ENCODE peak calls at places on chromosomes 1 and 21, in six cellular contexts. A is stomach, V is prostate gland, Q is ascending aorta, B is body of pancreas, R is psoas muscle. S is an unnamed sample.

GRCh38 chr1:46466477-46467182 is 23.0 kb upstream of the DMBX1 start:
- DNase-seq in B (peak), R (no peak), V (no peak), A (peak), Q (no peak), S (no peak)

GRCh38 chr1:226651041-226651731 is 87.9 kb downstream of the ITPKB start:
- DNase-seq in R (peak), A (no peak), V (no peak), B (no peak), Q (no peak), S (no peak)

GRCh38 chr1:117656202-117656641 is 50.4 kb downstream of the TENT5C start:
- DNase-seq in B (no peak), V (no peak), R (no peak), A (peak), Q (no peak), S (no peak)

GRCh38 chr1:182629674-182630073 is 25.5 kb upstream of the RGS16 start:
- DNase-seq in B (no peak), V (no peak), R (no peak), Q (no peak), A (no peak), S (no peak)

GRCh38 chr1:12665511-12665910 is 21.6 kb downstream of the AADACL4 start:
- DNase-seq in A (no peak), V (no peak), B (no peak), Q (no peak), R (no peak), S (no peak)

GRCh38 chr1:217889401-217889800 is 258.3 kb downstream of the SPATA17 start:
- DNase-seq in R (no peak), Q (no peak), A (no peak), V (no peak), B (no peak), S (no peak)

GRCh38 chr1:29703596-29703995 is 467.3 kb downstream of the PTPRU start:
- DNase-seq in B (peak), A (no peak), V (no peak), Q (no peak), R (peak), S (no peak)

GRCh38 chr1:79188371-79188770 is 181.8 kb upstream of the ADGRL4 start:
- DNase-seq in A (no peak), R (no peak), V (no peak), Q (no peak), B (no peak), S (no peak)

GRCh38 chr1:62782197-62782886 is 1.6 kb upstream of the ATG4C start:
- DNase-seq in V (no peak), B (no peak), Q (no peak), R (no peak), A (no peak), S (peak)

GRCh38 chr1:24385160-24385939 is 28.2 kb downstream of the STPG1 start:
- DNase-seq in R (no peak), A (no peak), B (no peak), V (no peak), Q (no peak), S (no peak)

GRCh38 chr1:41900611-41901444 is 17.9 kb downstream of the HIVEP3 start:
- DNase-seq in V (no peak), Q (no peak), R (no peak), A (no peak), B (no peak), S (no peak)

GRCh38 chr1:41769068-41769467 is 149.7 kb downstream of the HIVEP3 start:
- DNase-seq in A (no peak), B (no peak), V (no peak), Q (no peak), R (no peak), S (no peak)

GRCh38 chr1:230268371-230269170 is 157.6 kb downstream of the PGBD5 start:
- DNase-seq in A (no peak), V (peak), Q (no peak), B (peak), R (peak), S (peak)

GRCh38 chr1:163414778-163415177 is 93.0 kb downstream of the NUF2 start:
- DNase-seq in R (no peak), B (no peak), V (no peak), Q (no peak), A (no peak), S (no peak)

GRCh38 chr1:15459771-15460719 is 3.5 kb downstream of the CELA2A start:
- DNase-seq in Q (no peak), V (no peak), R (no peak), A (no peak), B (no peak), S (no peak)

GRCh38 chr1:16913866-16914662 is 7.7 kb upstream of the CROCC start:
- DNase-seq in B (peak), A (peak), R (peak), V (peak), Q (peak), S (peak)

GRCh38 chr1:55446351-55446750 is 231.2 kb upstream of the USP24 start:
- DNase-seq in V (no peak), B (no peak), R (no peak), A (no peak), Q (no peak), S (no peak)

GRCh38 chr1:116708255-116708900 is 40.8 kb upstream of the IGSF3 start:
- DNase-seq in B (no peak), V (no peak), R (no peak), A (no peak), Q (no peak), S (no peak)

GRCh38 chr1:32239335-32239734 is 7.7 kb upstream of the FAM167B start:
- DNase-seq in V (no peak), R (no peak), Q (no peak), B (no peak), A (no peak), S (no peak)

GRCh38 chr21:44952929-44953627 is 13.2 kb downstream of the SLX9 start:
- DNase-seq in B (no peak), R (peak), V (no peak), Q (no peak), A (no peak), S (no peak)

GRCh38 chr1:175830500-175830899 is 87.1 kb upstream of the TNR start:
- DNase-seq in A (no peak), B (no peak), R (no peak), Q (no peak), V (no peak), S (no peak)

GRCh38 chr21:46022551-46023107 is 41.1 kb downstream of the COL6A1 start:
- DNase-seq in V (no peak), B (no peak), Q (no peak), A (no peak), R (peak), S (no peak)

GRCh38 chr1:159211331-159212136 is 6.9 kb downstream of the ACKR1 start:
- DNase-seq in V (peak), B (peak), Q (no peak), A (peak), R (no peak), S (no peak)

GRCh38 chr1:7705048-7705907 is 65.8 kb upstream of the VAMP3 start:
- DNase-seq in A (peak), R (peak), Q (no peak), B (peak), V (peak), S (no peak)

GRCh38 chr1:112011231-112011630 is 21.8 kb upstream of the KCND3 start:
- DNase-seq in Q (no peak), R (no peak), A (no peak), B (no peak), V (no peak), S (no peak)

GRCh38 chr1:115666702-115667101 is 24.9 kb downstream of the VANGL1 start:
- DNase-seq in B (peak), Q (no peak), R (peak), A (peak), V (peak), S (no peak)

GRCh38 chr1:18077657-18078215 is 29.9 kb upstream of the IGSF21 start:
- DNase-seq in Q (no peak), A (no peak), V (no peak), R (no peak), B (no peak), S (no peak)

GRCh38 chr1:224739997-224740687 is 124.0 kb downstream of the CNIH3 start:
- DNase-seq in Q (no peak), V (no peak), B (no peak), A (no peak), R (no peak), S (no peak)

GRCh38 chr1:235093685-235094592 is 34.7 kb downstream of the TOMM20 start:
- DNase-seq in R (peak), B (peak), A (peak), Q (no peak), V (peak), S (no peak)

GRCh38 chr1:19342077-19342775 is 30.1 kb downstream of the SLC66A1 start:
- DNase-seq in Q (no peak), A (no peak), V (no peak), B (no peak), R (peak), S (no peak)

GRCh38 chr1:23548704-23549143 is 10.6 kb downstream of the ID3 start:
- DNase-seq in V (no peak), R (peak), B (no peak), Q (no peak), A (no peak), S (no peak)

GRCh38 chr1:227427411-227427810 is 109.1 kb upstream of the CDC42BPA start:
- DNase-seq in Q (no peak), V (no peak), R (no peak), B (no peak), A (no peak), S (no peak)

GRCh38 chr1:223411309-223411708 is 18.1 kb downstream of the CCDC185 start:
- DNase-seq in V (no peak), A (no peak), B (no peak), R (no peak), Q (no peak), S (peak)

GRCh38 chr1:161720341-161720887 is 930 bp upstream of the FCRLB start:
- DNase-seq in R (no peak), B (no peak), Q (no peak), V (no peak), A (no peak), S (no peak)

GRCh38 chr1:163090321-163090945 is 21.3 kb downstream of the RGS4 start:
- DNase-seq in B (no peak), A (no peak), Q (no peak), R (no peak), V (no peak), S (peak)

GRCh38 chr1:30610917-30611316 is 112.5 kb downstream of the MATN1 start:
- DNase-seq in A (no peak), R (no peak), V (no peak), B (no peak), Q (no peak), S (no peak)

GRCh38 chr1:11701551-11701961 is 10.0 kb downstream of the DRAXIN start:
- DNase-seq in V (peak), A (no peak), B (no peak), Q (no peak), R (no peak), S (no peak)

GRCh38 chr1:113353581-113353980 is 36.7 kb upstream of the MAGI3 start:
- DNase-seq in A (no peak), R (no peak), V (no peak), B (no peak), Q (no peak), S (no peak)

GRCh38 chr1:159008744-159009188 is 941 bp upstream of the IFI16 start:
- DNase-seq in Q (no peak), R (no peak), V (no peak), B (no peak), A (no peak), S (no peak)

DNA sequence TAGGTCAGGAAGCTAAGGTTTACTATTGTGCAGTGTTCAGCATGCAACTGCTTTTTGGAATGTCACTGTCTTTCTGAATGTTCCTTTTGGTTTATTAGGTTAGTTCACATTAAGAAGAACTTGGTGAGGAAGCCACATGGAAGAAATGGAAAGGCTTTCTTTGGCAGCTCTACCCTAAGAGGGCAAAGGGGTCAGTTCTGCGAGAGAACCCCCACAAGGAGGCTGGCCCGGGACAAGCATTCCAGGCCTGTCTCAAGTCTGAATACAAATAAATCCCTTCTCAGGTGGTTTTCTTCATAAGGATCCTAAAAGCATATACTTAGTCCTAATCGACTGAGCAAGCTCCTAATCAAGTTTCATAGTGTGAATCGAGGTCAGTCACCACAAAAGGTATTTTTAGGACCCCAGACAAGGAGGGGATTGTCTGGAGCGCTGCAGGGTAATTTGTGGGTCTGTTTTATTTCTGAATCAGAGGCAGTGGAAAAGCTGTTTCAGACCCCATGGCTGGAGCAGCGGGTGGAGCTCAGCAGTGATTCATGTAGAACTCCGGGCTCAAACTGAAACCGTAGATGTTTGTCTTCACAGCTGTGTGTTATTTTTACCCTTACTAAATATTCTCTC is 63.3 kb downstream of the ERG start:
- DNase-seq in R (no peak), A (no peak), V (no peak), B (no peak), Q (no peak), S (peak)
- H3K27ac ChIP-seq in R (no peak), A (peak), V (no peak), B (no peak), Q (peak), S (no peak)

DNA sequence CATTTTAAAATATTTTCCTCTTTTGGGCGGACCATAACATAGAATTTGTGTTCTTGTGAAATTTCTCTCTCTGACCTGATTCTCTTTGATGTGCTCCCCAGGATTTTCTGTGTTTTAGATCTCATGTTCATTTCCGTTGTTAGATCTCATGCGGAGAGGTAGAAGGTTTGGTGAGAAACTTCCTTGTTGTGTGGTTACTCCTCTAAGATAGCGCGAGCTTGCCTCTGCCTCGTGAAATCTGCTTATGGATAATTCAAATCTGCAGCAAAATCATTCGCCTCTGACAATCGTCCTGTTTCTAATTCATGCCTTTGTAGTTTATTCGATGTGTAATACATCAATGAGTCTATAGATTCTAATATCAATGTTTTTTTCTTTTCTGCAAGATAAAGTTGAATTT is 580.4 kb downstream of the USP25 start:
- DNase-seq in R (no peak), B (no peak), V (no peak), A (no peak), Q (no peak), S (no peak)
- H3K27ac ChIP-seq in R (no peak), B (no peak), V (peak), A (no peak), Q (no peak), S (no peak)

GRCh38 chr1:1768249-1768992 is 9.8 kb downstream of the NADK start:
- DNase-seq in B (no peak), Q (no peak), A (no peak), R (no peak), V (no peak), S (no peak)
- H3K27ac ChIP-seq in B (no peak), Q (no peak), A (no peak), R (no peak), V (no peak), S (no peak)

GRCh38 chr1:26160527-26161407 is 1.9 kb downstream of the FAM110D start:
- DNase-seq in V (no peak), B (no peak), A (no peak), Q (no peak), R (no peak), S (no peak)
- H3K27ac ChIP-seq in V (no peak), B (peak), A (peak), Q (no peak), R (peak), S (no peak)

GRCh38 chr1:202567747-202568146 is 142.5 kb downstream of the SYT2 start:
- DNase-seq in R (no peak), A (no peak), Q (no peak), V (no peak), B (no peak), S (no peak)
- H3K27ac ChIP-seq in R (peak), A (peak), Q (peak), V (peak), B (no peak), S (no peak)

GRCh38 chr21:41250519-41250918 is 66.1 kb upstream of the FAM3B start:
- DNase-seq in A (peak), R (no peak), B (peak), V (peak), Q (no peak), S (no peak)
- H3K27ac ChIP-seq in A (peak), R (no peak), B (peak), V (peak), Q (peak), S (no peak)

S was measured in AG04450.